ENCODE peak calls at places on chromosomes 13 and 19, in eight cellular contexts. One of them, this sample, is unnamed.
A peak's percentile ranks its signal among the peaks of the same experiment; 100 is the strongest.

GRCh38 chr13:104014803-104015645 is 948.8 kb upstream of the SLC10A2 start:
- DNase-seq in heart left ventricle: no peak
- DNase-seq in CD8-positive, alpha-beta T cell: no peak
- DNase-seq in PC-3: no peak
- DNase-seq in adrenal gland: no peak
- DNase-seq in cardiac fibroblast: peak; percentile 84
- DNase-seq in GM12865: no peak
- DNase-seq in fibroblast of villous mesenchyme: peak; percentile 59
- DNase-seq in this sample: no peak

GRCh38 chr19:6720369-6721112 is at the start of gene C3:
- DNase-seq in heart left ventricle: peak; percentile 64
- DNase-seq in CD8-positive, alpha-beta T cell: no peak
- DNase-seq in PC-3: no peak
- DNase-seq in adrenal gland: peak; percentile 95
- DNase-seq in cardiac fibroblast: peak; percentile 95
- DNase-seq in GM12865: no peak
- DNase-seq in fibroblast of villous mesenchyme: peak; percentile 44
- DNase-seq in this sample: peak; percentile 98

GRCh38 chr19:29119582-29119981 is 93.4 kb downstream of the UQCRFS1 start:
- DNase-seq in heart left ventricle: no peak
- DNase-seq in CD8-positive, alpha-beta T cell: no peak
- DNase-seq in PC-3: no peak
- DNase-seq in adrenal gland: peak; percentile 12
- DNase-seq in cardiac fibroblast: peak; percentile 4
- DNase-seq in GM12865: no peak
- DNase-seq in fibroblast of villous mesenchyme: no peak
- DNase-seq in this sample: no peak

GRCh38 chr13:91133941-91134772 is 213.3 kb upstream of the MIR17HG start:
- DNase-seq in heart left ventricle: no peak
- DNase-seq in CD8-positive, alpha-beta T cell: no peak
- DNase-seq in PC-3: peak; percentile 61
- DNase-seq in adrenal gland: peak; percentile 60
- DNase-seq in cardiac fibroblast: peak; percentile 76
- DNase-seq in GM12865: peak; percentile 57
- DNase-seq in fibroblast of villous mesenchyme: peak; percentile 47
- DNase-seq in this sample: peak; percentile 86

GRCh38 chr19:10007811-10008211 is 2.5 kb downstream of the COL5A3 start:
- DNase-seq in heart left ventricle: peak; percentile 81
- DNase-seq in CD8-positive, alpha-beta T cell: no peak
- DNase-seq in PC-3: no peak
- DNase-seq in adrenal gland: no peak
- DNase-seq in cardiac fibroblast: peak; percentile 61
- DNase-seq in GM12865: no peak
- DNase-seq in fibroblast of villous mesenchyme: peak; percentile 77
- DNase-seq in this sample: peak; percentile 15

GRCh38 chr13:37418490-37418889 is 180.1 kb downstream of the POSTN start:
- DNase-seq in heart left ventricle: no peak
- DNase-seq in CD8-positive, alpha-beta T cell: no peak
- DNase-seq in PC-3: no peak
- DNase-seq in adrenal gland: no peak
- DNase-seq in cardiac fibroblast: no peak
- DNase-seq in GM12865: no peak
- DNase-seq in fibroblast of villous mesenchyme: peak; percentile 50
- DNase-seq in this sample: peak; percentile 14

GRCh38 chr13:104025303-104025702 is 959.1 kb upstream of the SLC10A2 start:
- DNase-seq in heart left ventricle: no peak
- DNase-seq in CD8-positive, alpha-beta T cell: no peak
- DNase-seq in PC-3: no peak
- DNase-seq in adrenal gland: no peak
- DNase-seq in cardiac fibroblast: peak; percentile 40
- DNase-seq in GM12865: no peak
- DNase-seq in fibroblast of villous mesenchyme: no peak
- DNase-seq in this sample: no peak

GRCh38 chr13:71485913-71486312 is 381.1 kb downstream of the DACH1 start:
- DNase-seq in heart left ventricle: no peak
- DNase-seq in CD8-positive, alpha-beta T cell: no peak
- DNase-seq in PC-3: no peak
- DNase-seq in adrenal gland: no peak
- DNase-seq in cardiac fibroblast: no peak
- DNase-seq in GM12865: no peak
- DNase-seq in fibroblast of villous mesenchyme: no peak
- DNase-seq in this sample: no peak

GRCh38 chr19:49362926-49363264 is 679 bp upstream of the TEAD2 start:
- DNase-seq in heart left ventricle: peak; percentile 69
- DNase-seq in CD8-positive, alpha-beta T cell: no peak
- DNase-seq in PC-3: no peak
- DNase-seq in adrenal gland: peak; percentile 49
- DNase-seq in cardiac fibroblast: peak; percentile 62
- DNase-seq in GM12865: no peak
- DNase-seq in fibroblast of villous mesenchyme: peak; percentile 56
- DNase-seq in this sample: no peak

GRCh38 chr13:37640499-37640898 is 41.9 kb upstream of the POSTN start:
- DNase-seq in heart left ventricle: no peak
- DNase-seq in CD8-positive, alpha-beta T cell: no peak
- DNase-seq in PC-3: peak; percentile 58
- DNase-seq in adrenal gland: peak; percentile 2
- DNase-seq in cardiac fibroblast: peak; percentile 90
- DNase-seq in GM12865: peak; percentile 12
- DNase-seq in fibroblast of villous mesenchyme: peak; percentile 82
- DNase-seq in this sample: peak; percentile 53

GRCh38 chr19:52188822-52189744 is 769 bp upstream of the PPP2R1A start:
- DNase-seq in heart left ventricle: peak; percentile 100
- DNase-seq in CD8-positive, alpha-beta T cell: no peak
- DNase-seq in PC-3: no peak
- DNase-seq in adrenal gland: peak; percentile 86
- DNase-seq in cardiac fibroblast: no peak
- DNase-seq in GM12865: no peak
- DNase-seq in fibroblast of villous mesenchyme: no peak
- DNase-seq in this sample: no peak

GRCh38 chr19:9078651-9079050 is 8.2 kb upstream of the OR1M1 start:
- DNase-seq in heart left ventricle: no peak
- DNase-seq in CD8-positive, alpha-beta T cell: no peak
- DNase-seq in PC-3: no peak
- DNase-seq in adrenal gland: no peak
- DNase-seq in cardiac fibroblast: no peak
- DNase-seq in GM12865: no peak
- DNase-seq in fibroblast of villous mesenchyme: no peak
- DNase-seq in this sample: no peak

GRCh38 chr13:38135590-38135989 is 214.1 kb upstream of the UFM1 start:
- DNase-seq in heart left ventricle: no peak
- DNase-seq in CD8-positive, alpha-beta T cell: no peak
- DNase-seq in PC-3: peak; percentile 14
- DNase-seq in adrenal gland: no peak
- DNase-seq in cardiac fibroblast: no peak
- DNase-seq in GM12865: no peak
- DNase-seq in fibroblast of villous mesenchyme: no peak
- DNase-seq in this sample: peak; percentile 11

GRCh38 chr13:49098771-49099512 is 121.2 kb upstream of the MLNR start:
- DNase-seq in heart left ventricle: no peak
- DNase-seq in CD8-positive, alpha-beta T cell: no peak
- DNase-seq in PC-3: no peak
- DNase-seq in adrenal gland: no peak
- DNase-seq in cardiac fibroblast: peak; percentile 62
- DNase-seq in GM12865: peak; percentile 45
- DNase-seq in fibroblast of villous mesenchyme: no peak
- DNase-seq in this sample: peak; percentile 38

GRCh38 chr13:49097374-49097773 is 121.7 kb downstream of the FNDC3A start:
- DNase-seq in heart left ventricle: no peak
- DNase-seq in CD8-positive, alpha-beta T cell: no peak
- DNase-seq in PC-3: peak; percentile 65
- DNase-seq in adrenal gland: no peak
- DNase-seq in cardiac fibroblast: peak; percentile 93
- DNase-seq in GM12865: no peak
- DNase-seq in fibroblast of villous mesenchyme: peak; percentile 81
- DNase-seq in this sample: peak; percentile 97

GRCh38 chr13:49100637-49101570 is 119.2 kb upstream of the MLNR start:
- DNase-seq in heart left ventricle: no peak
- DNase-seq in CD8-positive, alpha-beta T cell: no peak
- DNase-seq in PC-3: no peak
- DNase-seq in adrenal gland: no peak
- DNase-seq in cardiac fibroblast: no peak
- DNase-seq in GM12865: no peak
- DNase-seq in fibroblast of villous mesenchyme: no peak
- DNase-seq in this sample: no peak

GRCh38 chr13:49098198-49098597 is 121.9 kb upstream of the MLNR start:
- DNase-seq in heart left ventricle: peak; percentile 62
- DNase-seq in CD8-positive, alpha-beta T cell: no peak
- DNase-seq in PC-3: peak; percentile 75
- DNase-seq in adrenal gland: peak; percentile 71
- DNase-seq in cardiac fibroblast: peak; percentile 95
- DNase-seq in GM12865: no peak
- DNase-seq in fibroblast of villous mesenchyme: peak; percentile 95
- DNase-seq in this sample: peak; percentile 86

DNA sequence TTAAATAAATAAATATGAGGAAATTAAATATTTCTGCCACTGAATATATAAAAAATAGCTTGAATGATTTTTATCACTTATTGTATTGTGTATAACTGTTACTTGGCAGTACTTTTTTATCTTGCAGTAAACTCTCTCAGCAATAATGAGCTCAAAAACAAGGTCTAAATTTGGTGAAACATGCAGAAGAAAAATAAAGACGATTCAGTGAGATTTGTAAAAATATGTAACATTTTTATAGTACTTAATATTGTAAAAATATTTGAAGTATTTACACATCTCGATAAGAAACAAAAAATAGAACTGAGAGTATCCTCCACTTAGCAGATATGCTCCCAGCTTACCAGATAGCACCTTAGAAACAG is 120.6 kb upstream of the MLNR start:
- DNase-seq in heart left ventricle: no peak
- DNase-seq in CD8-positive, alpha-beta T cell: no peak
- DNase-seq in PC-3: no peak
- DNase-seq in adrenal gland: no peak
- DNase-seq in cardiac fibroblast: no peak
- DNase-seq in GM12865: no peak
- DNase-seq in fibroblast of villous mesenchyme: no peak
- DNase-seq in this sample: no peak
- TF ChIP-seq CTCF in heart left ventricle: no peak
- TF ChIP-seq CTCF in CD8-positive, alpha-beta T cell: no peak
- TF ChIP-seq CTCF in PC-3: no peak
- TF ChIP-seq CTCF in adrenal gland: no peak
- TF ChIP-seq CTCF in cardiac fibroblast: no peak
- TF ChIP-seq CTCF in GM12865: no peak
- TF ChIP-seq CTCF in fibroblast of villous mesenchyme: no peak
- TF ChIP-seq CTCF in this sample: no peak

GRCh38 chr13:42478531-42479156 is 95.3 kb upstream of the TNFSF11 start:
- DNase-seq in heart left ventricle: no peak
- DNase-seq in CD8-positive, alpha-beta T cell: no peak
- DNase-seq in PC-3: peak; percentile 53
- DNase-seq in adrenal gland: no peak
- DNase-seq in cardiac fibroblast: peak; percentile 39
- DNase-seq in GM12865: peak; percentile 67
- DNase-seq in fibroblast of villous mesenchyme: peak; percentile 47
- DNase-seq in this sample: peak; percentile 45
- TF ChIP-seq CTCF in heart left ventricle: no peak
- TF ChIP-seq CTCF in CD8-positive, alpha-beta T cell: peak; percentile 15
- TF ChIP-seq CTCF in PC-3: peak; percentile 64
- TF ChIP-seq CTCF in adrenal gland: peak; percentile 32
- TF ChIP-seq CTCF in cardiac fibroblast: peak; percentile 50
- TF ChIP-seq CTCF in GM12865: peak; percentile 42
- TF ChIP-seq CTCF in fibroblast of villous mesenchyme: peak; percentile 70
- TF ChIP-seq CTCF in this sample: peak; percentile 28

DNA sequence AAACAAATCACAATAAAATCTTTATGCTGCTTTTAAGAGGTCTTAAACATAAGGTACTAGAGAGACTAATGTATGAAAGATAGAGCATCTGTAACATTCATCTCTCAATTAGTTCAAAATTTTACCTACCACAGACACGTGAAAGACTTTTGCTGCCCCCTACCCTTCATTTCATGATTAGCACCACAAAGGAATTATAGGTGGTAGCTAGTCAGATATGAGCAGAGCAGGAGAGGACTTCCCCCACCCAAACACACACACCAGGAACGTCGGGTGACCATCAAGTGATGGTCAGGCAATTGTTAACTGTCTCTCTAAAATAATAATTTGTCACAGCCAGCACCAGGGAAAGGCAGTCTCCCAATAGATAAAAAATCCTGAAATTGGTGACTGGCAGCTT is 1531.7 kb upstream of the SPRY2 start:
- DNase-seq in heart left ventricle: no peak
- DNase-seq in CD8-positive, alpha-beta T cell: no peak
- DNase-seq in PC-3: peak; percentile 43
- DNase-seq in adrenal gland: no peak
- DNase-seq in cardiac fibroblast: no peak
- DNase-seq in GM12865: no peak
- DNase-seq in fibroblast of villous mesenchyme: no peak
- DNase-seq in this sample: peak; percentile 49
- TF ChIP-seq CTCF in heart left ventricle: peak; percentile 12
- TF ChIP-seq CTCF in CD8-positive, alpha-beta T cell: no peak
- TF ChIP-seq CTCF in PC-3: peak; percentile 59
- TF ChIP-seq CTCF in adrenal gland: no peak
- TF ChIP-seq CTCF in cardiac fibroblast: no peak
- TF ChIP-seq CTCF in GM12865: no peak
- TF ChIP-seq CTCF in fibroblast of villous mesenchyme: no peak
- TF ChIP-seq CTCF in this sample: peak; percentile 37

GRCh38 chr13:43303040-43303729 is 279.8 kb downstream of the DNAJC15 start:
- DNase-seq in heart left ventricle: peak; percentile 72
- DNase-seq in CD8-positive, alpha-beta T cell: no peak
- DNase-seq in PC-3: peak; percentile 50
- DNase-seq in adrenal gland: peak; percentile 83
- DNase-seq in cardiac fibroblast: peak; percentile 86
- DNase-seq in GM12865: peak; percentile 69
- DNase-seq in fibroblast of villous mesenchyme: peak; percentile 84
- DNase-seq in this sample: peak; percentile 35
- TF ChIP-seq CTCF in heart left ventricle: peak; percentile 67
- TF ChIP-seq CTCF in CD8-positive, alpha-beta T cell: no peak
- TF ChIP-seq CTCF in PC-3: peak; percentile 56
- TF ChIP-seq CTCF in adrenal gland: peak; percentile 73
- TF ChIP-seq CTCF in cardiac fibroblast: peak; percentile 68
- TF ChIP-seq CTCF in GM12865: peak; percentile 66
- TF ChIP-seq CTCF in fibroblast of villous mesenchyme: peak; percentile 58
- TF ChIP-seq CTCF in this sample: peak; percentile 27

GRCh38 chr13:114043421-114044053 is 69.7 kb upstream of the C13orf46 start:
- DNase-seq in heart left ventricle: peak; percentile 74
- DNase-seq in CD8-positive, alpha-beta T cell: no peak
- DNase-seq in PC-3: no peak
- DNase-seq in adrenal gland: peak; percentile 52
- DNase-seq in cardiac fibroblast: peak; percentile 92
- DNase-seq in GM12865: peak; percentile 75
- DNase-seq in fibroblast of villous mesenchyme: peak; percentile 100
- DNase-seq in this sample: peak; percentile 52
- TF ChIP-seq CTCF in heart left ventricle: no peak
- TF ChIP-seq CTCF in CD8-positive, alpha-beta T cell: no peak
- TF ChIP-seq CTCF in PC-3: no peak
- TF ChIP-seq CTCF in adrenal gland: no peak
- TF ChIP-seq CTCF in cardiac fibroblast: peak; percentile 30
- TF ChIP-seq CTCF in GM12865: peak; percentile 23
- TF ChIP-seq CTCF in fibroblast of villous mesenchyme: peak; percentile 48
- TF ChIP-seq CTCF in this sample: no peak

This sample was measured in MCF 10A.